ENCODE peak calls at places on chromosomes 3 and 15, in five cellular contexts. U, K, J, F and R are unnamed samples.

GRCh38 chr15:77527164-77527778 is 105.4 kb downstream of the LINGO1 start:
- DNase-seq in F (no peak), U (no peak), K (no peak), J (no peak), R (no peak)

GRCh38 chr3:41369838-41370237 is 170.5 kb downstream of the CTNNB1 start:
- DNase-seq in F (no peak), U (no peak), J (no peak), K (no peak), R (no peak)

GRCh38 chr15:77030928-77031375 is 36.0 kb downstream of the PSTPIP1 start:
- DNase-seq in K (peak), U (no peak), J (peak), F (no peak), R (no peak)

GRCh38 chr15:40105517-40106202 is 3.0 kb downstream of the BMF start:
- DNase-seq in U (no peak), K (no peak), F (no peak), J (no peak), R (no peak)

GRCh38 chr3:112134335-112135124 is 1.5 kb upstream of the GCSAM start:
- DNase-seq in K (no peak), U (no peak), F (no peak), J (no peak), R (no peak)

GRCh38 chr3:142828703-142829304 is 60.1 kb downstream of the PCOLCE2 start:
- DNase-seq in U (peak), F (peak), K (peak), J (peak), R (peak)

GRCh38 chr3:61600195-61600594 is 38.8 kb downstream of the PTPRG start:
- DNase-seq in F (no peak), U (no peak), K (no peak), J (no peak), R (no peak)

GRCh38 chr3:130894130-130894872 is 417 bp downstream of the ATP2C1 start:
- DNase-seq in J (peak), K (no peak), F (peak), U (no peak), R (peak)

GRCh38 chr3:66666362-66666761 is 165.5 kb upstream of the LRIG1 start:
- DNase-seq in J (no peak), F (no peak), U (no peak), K (no peak), R (no peak)

GRCh38 chr3:71628571-71628970 is 45.0 kb upstream of the FOXP1 start:
- DNase-seq in J (no peak), U (no peak), F (no peak), K (no peak), R (no peak)

GRCh38 chr3:157166115-157166514 is 6.2 kb upstream of the CCNL1 start:
- DNase-seq in U (no peak), K (no peak), J (no peak), F (no peak), R (no peak)

GRCh38 chr3:189530822-189531221 is 100.4 kb upstream of the TP63 start:
- DNase-seq in J (no peak), K (no peak), U (peak), F (no peak), R (no peak)

GRCh38 chr3:169863458-169863899 is 6.3 kb downstream of the LRRC31 start:
- DNase-seq in U (peak), F (peak), K (peak), J (peak), R (peak)

GRCh38 chr15:35301088-35301487 is 216.0 kb upstream of the NANOGP8 start:
- DNase-seq in F (no peak), U (no peak), K (no peak), J (no peak), R (no peak)

GRCh38 chr3:71067977-71068376 is 515.6 kb downstream of the FOXP1 start:
- DNase-seq in F (no peak), U (no peak), K (no peak), J (no peak), R (no peak)

GRCh38 chr3:49362579-49362978 is 4.4 kb upstream of the GPX1 start:
- DNase-seq in F (no peak), J (no peak), K (no peak), U (no peak), R (no peak)

GRCh38 chr3:49359623-49360022 is 1.5 kb upstream of the GPX1 start:
- DNase-seq in F (no peak), K (no peak), U (no peak), J (no peak), R (no peak)

GRCh38 chr3:49357466-49358216 is 512 bp downstream of the GPX1 start:
- DNase-seq in J (peak), F (peak), U (no peak), K (no peak), R (peak)

GRCh38 chr3:49358884-49359225 is 702 bp upstream of the GPX1 start:
- DNase-seq in F (no peak), J (no peak), K (no peak), U (no peak), R (no peak)

DNA sequence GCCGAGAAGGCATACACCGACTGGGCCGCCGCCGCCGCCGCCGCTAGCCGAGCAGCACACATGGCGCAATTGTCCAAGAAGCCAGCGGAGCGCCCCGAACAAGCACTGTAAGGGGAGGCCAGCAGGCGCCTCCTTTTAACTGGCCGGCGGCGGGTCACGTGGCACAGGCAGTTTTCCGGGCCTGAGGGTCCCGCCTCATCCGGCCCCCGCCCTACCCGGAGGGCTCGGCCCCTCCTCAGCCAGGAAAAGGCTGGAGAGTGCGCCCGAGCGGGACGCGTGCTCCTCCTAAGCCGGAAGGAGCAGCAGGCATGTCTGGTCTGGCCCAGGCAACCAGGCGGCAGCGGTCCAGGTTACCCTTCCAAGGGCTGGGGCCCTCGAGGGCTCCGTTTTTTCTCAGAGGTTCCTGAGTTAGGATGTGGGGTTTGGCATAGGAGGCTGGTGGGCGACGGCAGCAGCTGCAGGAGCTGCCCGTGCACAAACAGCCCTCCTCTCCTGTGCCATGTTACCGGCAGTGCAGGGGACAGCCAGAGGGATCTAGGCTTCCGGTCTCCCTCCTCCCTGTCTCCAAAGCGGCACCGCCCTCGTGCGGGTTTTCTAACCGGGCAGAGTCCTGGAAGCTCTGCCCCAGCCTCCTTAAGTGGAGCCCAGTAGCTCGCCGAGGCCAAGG is at the start of gene GPX1:
- DNase-seq in F (peak), U (peak), K (peak), J (peak), R (peak)
- TF ChIP-seq POLR2A in F (peak), U (peak), K (peak), J (peak), R (peak)

GRCh38 chr3:155070932-155071387 is 9.2 kb upstream of the MME start:
- DNase-seq in J (no peak), F (no peak), U (no peak), K (no peak), R (peak)
- TF ChIP-seq POLR2A in J (no peak), F (no peak), U (no peak), K (no peak), R (no peak)

GRCh38 chr3:191328963-191329653 is at the start of gene CCDC50:
- DNase-seq in F (peak), U (no peak), J (peak), K (peak), R (peak)
- TF ChIP-seq POLR2A in F (peak), U (peak), J (peak), K (peak), R (no peak)

GRCh38 chr15:85048430-85048829 is 66.8 kb downstream of the PDE8A start:
- DNase-seq in U (no peak), J (no peak), K (no peak), F (peak), R (no peak)

GRCh38 chr15:85044894-85045293 is 63.2 kb downstream of the PDE8A start:
- DNase-seq in J (no peak), U (no peak), K (no peak), F (no peak), R (no peak)

GRCh38 chr15:85045615-85046014 is 64.0 kb downstream of the PDE8A start:
- DNase-seq in U (no peak), K (no peak), F (no peak), J (no peak), R (no peak)

GRCh38 chr15:85049805-85050204 is 68.1 kb downstream of the PDE8A start:
- DNase-seq in U (no peak), J (no peak), F (no peak), K (no peak), R (no peak)

GRCh38 chr15:85047271-85047948 is 65.8 kb downstream of the PDE8A start:
- DNase-seq in J (peak), U (no peak), K (no peak), F (peak), R (peak)
- TF ChIP-seq POLR2A in J (no peak), U (no peak), K (peak), F (no peak), R (no peak)